ENCODE peak calls at places on chromosomes 16 and 17, in eight cellular contexts. G, L, H, R, U, O, C and Q are unnamed samples.

GRCh38 chr16:87635541-87636049 is 33.3 kb downstream of the JPH3 start:
- DNase-seq in G (peak), H (peak), U (peak), O (no peak), C (peak), L (no peak), R (peak), Q (no peak)

GRCh38 chr16:53576904-53577303 is 73.9 kb upstream of the AKTIP start:
- DNase-seq in R (no peak), L (no peak), G (no peak), H (no peak), C (no peak), U (no peak), O (no peak), Q (no peak)

GRCh38 chr16:5791011-5791410 is 693.4 kb upstream of the EEF2KMT start:
- DNase-seq in C (no peak), U (no peak), R (no peak), L (no peak), H (no peak), O (no peak), G (peak), Q (no peak)

GRCh38 chr17:59825533-59826316 is 67.0 kb downstream of the TUBD1 start:
- DNase-seq in L (no peak), O (no peak), H (no peak), C (peak), G (no peak), R (peak), U (no peak), Q (no peak)

GRCh38 chr17:51668155-51668962 is 408.0 kb downstream of the UTP18 start:
- DNase-seq in O (no peak), L (no peak), U (no peak), R (no peak), C (no peak), G (no peak), H (no peak), Q (no peak)

GRCh38 chr17:72691601-72692000 is 400.9 kb downstream of the SLC39A11 start:
- DNase-seq in L (peak), H (no peak), C (no peak), O (peak), G (no peak), U (no peak), R (peak), Q (no peak)

GRCh38 chr17:81641825-81642489 is 5.0 kb downstream of the TSPAN10 start:
- DNase-seq in U (no peak), L (no peak), G (no peak), H (no peak), R (peak), C (peak), O (peak), Q (no peak)

GRCh38 chr16:65121870-65122723 is at the start of gene CDH11:
- DNase-seq in L (peak), C (peak), O (no peak), R (peak), G (no peak), H (peak), U (peak), Q (peak)

GRCh38 chr17:751269-752001 is 629 bp downstream of the GEMIN4 start:
- DNase-seq in H (peak), R (peak), U (peak), O (no peak), L (no peak), G (peak), C (peak), Q (no peak)

GRCh38 chr17:13557077-13557476 is 44.7 kb downstream of the HS3ST3A1 start:
- DNase-seq in H (no peak), L (peak), C (peak), R (peak), U (no peak), G (no peak), O (peak), Q (no peak)

GRCh38 chr16:55015181-55015913 is 84.7 kb downstream of the IRX5 start:
- DNase-seq in C (no peak), R (no peak), L (no peak), G (no peak), O (no peak), U (no peak), H (no peak), Q (no peak)

GRCh38 chr16:30570621-30571443 is 682 bp downstream of the ZNF688 start:
- DNase-seq in L (no peak), G (no peak), U (no peak), H (no peak), O (no peak), R (peak), C (peak), Q (no peak)

GRCh38 chr17:31487648-31488263 is 96.3 kb downstream of the RAB11FIP4 start:
- DNase-seq in H (peak), L (no peak), R (no peak), O (no peak), C (peak), U (peak), G (peak), Q (no peak)

GRCh38 chr17:36534117-36534880 is at the start of gene MYO19:
- DNase-seq in H (peak), C (peak), G (peak), R (peak), U (peak), O (no peak), L (peak), Q (no peak)

GRCh38 chr16:13780841-13781553 is 139.0 kb upstream of the ERCC4 start:
- DNase-seq in L (no peak), H (no peak), U (no peak), R (no peak), O (no peak), G (no peak), C (no peak), Q (no peak)

GRCh38 chr16:30953511-30954124 is 3.9 kb upstream of the SETD1A start:
- DNase-seq in H (no peak), U (peak), C (peak), R (peak), L (no peak), G (peak), O (no peak), Q (no peak)

GRCh38 chr17:48641541-48642058 is 15.4 kb upstream of the HOXB9 start:
- DNase-seq in G (no peak), O (no peak), H (no peak), L (no peak), U (peak), R (no peak), C (no peak), Q (no peak)
- TF ChIP-seq CTCF in G (no peak), O (no peak), H (no peak), L (no peak), U (no peak), R (no peak), C (no peak), Q (no peak)

DNA sequence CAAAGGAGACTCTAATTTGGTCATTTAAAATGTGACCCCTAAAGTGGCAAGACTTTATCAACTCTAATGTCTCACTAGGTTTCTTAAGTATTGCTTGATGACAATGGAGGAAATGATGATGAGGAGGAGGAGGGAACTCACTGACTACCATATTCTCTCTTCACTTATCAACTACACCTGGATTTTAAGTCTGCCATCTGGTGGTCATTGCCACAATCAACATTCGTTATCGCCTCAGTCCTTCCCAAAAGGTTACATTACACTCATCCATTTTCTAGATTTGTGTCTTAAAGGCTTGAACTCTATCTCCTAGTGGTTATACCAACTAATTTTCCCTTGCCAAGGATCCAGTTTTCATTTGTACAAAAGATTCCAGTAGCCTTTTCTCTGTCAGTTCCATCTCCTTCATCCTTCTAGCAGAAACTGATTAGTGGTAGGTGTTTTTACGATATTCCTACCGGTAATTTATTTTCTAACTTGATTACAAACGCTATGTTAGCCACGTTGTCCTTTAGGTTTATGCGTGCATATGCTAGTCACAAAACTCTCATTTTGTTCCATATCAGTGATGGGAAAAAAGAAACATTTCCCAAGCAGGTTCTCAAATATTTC is 114.6 kb upstream of the NOG start:
- DNase-seq in C (peak), R (peak), O (no peak), L (no peak), H (no peak), U (peak), G (no peak), Q (no peak)
- TF ChIP-seq CTCF in C (peak), R (peak), O (peak), L (peak), H (peak), U (peak), G (no peak), Q (peak)

GRCh38 chr17:40433551-40434384 is 9.5 kb upstream of the IGFBP4 start:
- DNase-seq in C (peak), U (no peak), L (no peak), R (no peak), G (peak), O (no peak), H (no peak), Q (no peak)
- TF ChIP-seq CTCF in C (peak), U (peak), L (peak), R (peak), G (no peak), O (peak), H (peak), Q (peak)

GRCh38 chr16:57377080-57377841 is 5.0 kb downstream of the CX3CL1 start:
- DNase-seq in C (no peak), R (no peak), U (no peak), H (no peak), G (peak), L (no peak), O (no peak), Q (no peak)
- TF ChIP-seq CTCF in C (no peak), R (no peak), U (no peak), H (no peak), G (peak), L (no peak), O (no peak), Q (no peak)

GRCh38 chr17:55601874-55602364 is 90.7 kb upstream of the SMIM36 start:
- DNase-seq in L (no peak), H (no peak), C (peak), G (peak), U (no peak), O (no peak), R (peak), Q (no peak)

GRCh38 chr17:55605705-55606104 is 94.5 kb upstream of the SMIM36 start:
- DNase-seq in C (no peak), L (no peak), H (no peak), U (no peak), O (no peak), R (no peak), G (no peak), Q (no peak)

GRCh38 chr17:55609737-55610201 is 98.5 kb upstream of the SMIM36 start:
- DNase-seq in C (peak), R (peak), U (peak), H (no peak), G (no peak), L (no peak), O (no peak), Q (no peak)

GRCh38 chr17:55607736-55608341 is 96.6 kb upstream of the SMIM36 start:
- DNase-seq in C (peak), U (peak), H (peak), R (peak), O (no peak), L (no peak), G (peak), Q (peak)

GRCh38 chr17:55606431-55606830 is 95.2 kb upstream of the SMIM36 start:
- DNase-seq in O (no peak), C (peak), U (no peak), R (peak), H (no peak), G (no peak), L (no peak), Q (no peak)
- TF ChIP-seq CTCF in O (no peak), C (no peak), U (no peak), R (no peak), H (no peak), G (no peak), L (no peak), Q (no peak)

GRCh38 chr16:85825326-85825725 is 25.8 kb downstream of the COX4I1 start:
- DNase-seq in L (no peak), R (no peak), U (no peak), G (no peak), C (no peak), H (no peak), O (no peak), Q (no peak)
- TF ChIP-seq CTCF in L (no peak), R (no peak), U (no peak), G (peak), C (no peak), H (no peak), O (no peak), Q (no peak)

GRCh38 chr17:74085434-74085833 is 118.0 kb upstream of the RPL38 start:
- DNase-seq in O (no peak), L (no peak), G (no peak), U (no peak), R (no peak), H (no peak), C (no peak), Q (no peak)
- TF ChIP-seq CTCF in O (no peak), L (no peak), G (no peak), U (no peak), R (no peak), H (no peak), C (peak), Q (no peak)

DNA sequence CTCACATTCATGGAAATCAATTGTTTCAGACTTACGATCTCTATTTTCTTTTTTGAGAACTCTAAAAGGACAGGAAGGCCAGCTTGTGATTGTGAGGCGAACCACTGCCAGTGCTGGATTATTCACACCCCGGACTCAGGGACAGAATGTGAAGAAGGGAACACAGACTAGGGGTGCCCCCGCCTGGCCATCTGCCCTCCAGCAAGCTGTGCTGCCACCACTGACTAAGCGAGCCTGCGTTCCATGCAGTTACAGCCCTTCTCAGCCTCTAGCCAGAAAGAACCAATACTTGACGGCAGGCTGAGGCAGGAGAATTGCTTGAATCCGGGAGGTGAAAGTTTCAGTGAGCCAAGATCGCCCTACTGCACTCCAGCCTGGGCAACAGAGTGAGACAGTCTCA is 2.8 kb downstream of the HAGH start:
- DNase-seq in C (peak), L (no peak), U (no peak), H (peak), R (peak), O (no peak), G (peak), Q (no peak)
- TF ChIP-seq CTCF in C (peak), L (peak), U (no peak), H (no peak), R (no peak), O (peak), G (no peak), Q (no peak)

DNA sequence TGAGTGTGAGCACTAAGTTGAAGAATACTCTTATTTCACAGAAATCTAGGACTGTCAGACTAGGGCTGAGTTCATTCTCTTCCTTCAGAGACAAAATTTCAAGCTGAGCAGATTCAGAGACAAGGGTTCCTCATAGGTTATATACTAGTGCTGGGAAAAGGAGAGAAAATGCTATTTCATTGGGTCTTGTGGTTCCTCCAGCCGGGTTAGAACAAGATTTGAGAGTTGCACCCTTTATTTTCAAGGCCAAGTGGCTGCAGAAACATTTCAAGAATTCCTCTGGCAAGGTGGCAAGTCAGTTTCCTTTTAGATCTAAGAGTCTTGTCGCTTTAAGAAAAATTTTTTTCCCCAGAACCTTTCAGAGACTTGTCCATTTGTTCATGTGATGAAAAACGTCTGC is 6.8 kb downstream of the THUMPD1 start:
- DNase-seq in L (no peak), U (no peak), C (no peak), O (no peak), H (no peak), G (no peak), R (no peak), Q (no peak)
- TF ChIP-seq CTCF in L (no peak), U (no peak), C (no peak), O (no peak), H (no peak), G (no peak), R (no peak), Q (no peak)